ENCODE peak calls at places on chromosome 3, in ten cellular contexts. G, J, F, T, B, Q, I, E, C and Y are unnamed samples.

GRCh38 chr3:42900731-42901420 is 5.1 kb upstream of the ZNF662 start:
- DNase-seq in G (no peak), J (no peak), F (no peak), T (no peak), B (no peak), Q (peak), I (no peak), E (peak), C (no peak), Y (no peak)

GRCh38 chr3:176796371-176796770 is 400.9 kb downstream of the TBL1XR1 start:
- DNase-seq in G (no peak), J (no peak), F (peak), T (no peak), B (no peak), Q (no peak), I (peak), E (no peak), C (peak), Y (no peak)

GRCh38 chr3:188947983-188948657 is 223.7 kb upstream of the TPRG1 start:
- DNase-seq in G (peak), J (peak), F (peak), T (peak), B (peak), Q (no peak), I (peak), E (peak), C (peak), Y (peak)

GRCh38 chr3:193174137-193174536 is 66.9 kb upstream of the PLAAT1 start:
- DNase-seq in G (no peak), J (no peak), F (no peak), T (no peak), B (no peak), Q (no peak), I (no peak), E (peak), C (no peak), Y (no peak)

GRCh38 chr3:69819283-69819682 is 80.0 kb downstream of the MITF start:
- DNase-seq in G (no peak), J (peak), F (no peak), T (no peak), B (no peak), Q (no peak), I (no peak), E (peak), C (no peak), Y (no peak)

GRCh38 chr3:17986393-17986816 is 244.0 kb upstream of the TBC1D5 start:
- DNase-seq in G (no peak), J (no peak), F (no peak), T (no peak), B (no peak), Q (no peak), I (no peak), E (peak), C (no peak), Y (no peak)

GRCh38 chr3:74768010-74768409 is 153.6 kb upstream of the CNTN3 start:
- DNase-seq in G (no peak), J (no peak), F (no peak), T (no peak), B (no peak), Q (no peak), I (no peak), E (no peak), C (no peak), Y (no peak)

GRCh38 chr3:113100063-113100462 is 109.3 kb downstream of the GTPBP8 start:
- DNase-seq in G (no peak), J (no peak), F (no peak), T (no peak), B (no peak), Q (no peak), I (no peak), E (no peak), C (no peak), Y (no peak)

GRCh38 chr3:176961916-176962315 is 235.4 kb downstream of the TBL1XR1 start:
- DNase-seq in G (no peak), J (no peak), F (peak), T (no peak), B (no peak), Q (no peak), I (no peak), E (peak), C (peak), Y (peak)

GRCh38 chr3:140499114-140499757 is 178.6 kb upstream of the TRIM42 start:
- DNase-seq in G (peak), J (no peak), F (peak), T (no peak), B (no peak), Q (no peak), I (peak), E (peak), C (peak), Y (peak)

GRCh38 chr3:152968388-152969024 is 133.6 kb downstream of the P2RY1 start:
- DNase-seq in G (no peak), J (no peak), F (peak), T (no peak), B (no peak), Q (peak), I (peak), E (peak), C (peak), Y (peak)

GRCh38 chr3:42116466-42116865 is 25.3 kb downstream of the TRAK1 start:
- DNase-seq in G (no peak), J (no peak), F (no peak), T (no peak), B (no peak), Q (no peak), I (no peak), E (no peak), C (no peak), Y (no peak)

GRCh38 chr3:32872487-32873382 is 54.9 kb downstream of the TRIM71 start:
- DNase-seq in G (no peak), J (no peak), F (peak), T (no peak), B (no peak), Q (no peak), I (peak), E (no peak), C (peak), Y (peak)

GRCh38 chr3:139477710-139478640 is 1.7 kb upstream of the RBP2 start:
- DNase-seq in G (no peak), J (no peak), F (no peak), T (no peak), B (no peak), Q (no peak), I (no peak), E (peak), C (peak), Y (no peak)

GRCh38 chr3:150242220-150242938 is 165.7 kb upstream of the TSC22D2 start:
- DNase-seq in G (no peak), J (no peak), F (no peak), T (no peak), B (no peak), Q (no peak), I (peak), E (no peak), C (peak), Y (no peak)

GRCh38 chr3:63067999-63068645 is 192.9 kb upstream of the CADPS start:
- DNase-seq in G (peak), J (peak), F (peak), T (no peak), B (no peak), Q (peak), I (peak), E (peak), C (peak), Y (peak)

GRCh38 chr3:178777718-178778411 is 241.6 kb downstream of the KCNMB2 start:
- DNase-seq in G (no peak), J (no peak), F (peak), T (no peak), B (no peak), Q (no peak), I (peak), E (peak), C (no peak), Y (no peak)

GRCh38 chr3:52428151-52429005 is 16.5 kb downstream of the SEMA3G start:
- DNase-seq in G (peak), J (peak), F (peak), T (peak), B (peak), Q (peak), I (peak), E (peak), C (peak), Y (peak)

GRCh38 chr3:188578579-188579363 is 424.8 kb downstream of the LPP start:
- DNase-seq in G (peak), J (peak), F (peak), T (no peak), B (peak), Q (no peak), I (peak), E (peak), C (peak), Y (peak)

GRCh38 chr3:106161236-106161635 is 292.4 kb upstream of the CBLB start:
- DNase-seq in G (no peak), J (no peak), F (no peak), T (no peak), B (no peak), Q (no peak), I (no peak), E (no peak), C (no peak), Y (no peak)

DNA sequence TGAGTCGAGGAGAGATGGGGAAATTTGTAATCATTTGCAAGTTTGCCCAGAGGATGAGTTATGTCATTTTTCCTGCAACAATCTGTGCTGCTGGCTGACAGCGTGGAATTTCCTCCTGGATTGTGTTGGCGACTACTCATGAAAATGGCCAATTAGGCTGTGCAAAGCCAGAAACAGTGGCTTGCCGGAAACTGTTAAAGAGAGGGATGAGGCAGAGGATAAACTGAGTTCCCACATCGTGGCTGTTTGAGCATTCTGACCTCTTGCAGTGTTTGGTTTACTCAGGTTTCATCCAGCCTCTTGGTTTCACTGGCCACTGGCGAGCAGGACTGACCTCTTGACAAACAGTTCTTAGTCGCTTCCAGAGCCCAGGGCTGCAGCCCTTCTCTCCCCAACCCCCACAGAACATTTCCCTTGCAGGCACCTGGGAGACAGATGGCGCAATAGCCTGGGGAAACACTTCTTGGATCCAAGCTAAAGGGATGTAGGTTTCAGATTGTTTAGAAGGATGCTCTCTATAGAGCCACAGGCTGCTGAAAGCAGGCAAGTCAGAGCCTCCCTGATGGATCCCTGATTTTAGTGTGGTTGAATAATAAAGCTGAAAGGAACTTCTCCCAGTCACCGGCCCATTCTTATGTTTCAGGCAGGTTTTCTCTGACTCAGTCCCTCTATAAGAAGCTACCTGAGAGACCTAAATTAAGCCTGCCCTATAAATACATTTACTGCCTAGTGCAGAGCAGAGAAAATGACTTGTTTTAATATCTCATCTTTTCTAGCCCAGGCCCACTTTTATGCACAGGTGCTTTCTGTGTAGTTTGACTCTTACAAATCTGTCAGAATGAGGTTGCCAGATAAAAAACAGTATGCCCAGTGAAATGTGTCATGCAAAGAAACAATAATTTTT is 92.8 kb upstream of the UBE2E1 start:
- DNase-seq in G (peak), J (peak), F (peak), T (no peak), B (peak), Q (peak), I (peak), E (peak), C (peak), Y (peak)
- TF ChIP-seq CTCF in G (no peak), J (no peak), F (peak), T (no peak), B (peak), Q (no peak), I (no peak), E (no peak), C (peak), Y (no peak)

GRCh38 chr3:71128951-71129350 is 454.6 kb downstream of the FOXP1 start:
- DNase-seq in G (no peak), J (no peak), F (peak), T (no peak), B (no peak), Q (no peak), I (no peak), E (no peak), C (peak), Y (peak)

GRCh38 chr3:71127463-71128243 is 455.9 kb downstream of the FOXP1 start:
- DNase-seq in G (peak), J (no peak), F (peak), T (no peak), B (no peak), Q (no peak), I (peak), E (no peak), C (peak), Y (peak)

GRCh38 chr3:71125729-71126128 is 457.8 kb downstream of the FOXP1 start:
- DNase-seq in G (no peak), J (no peak), F (no peak), T (no peak), B (no peak), Q (no peak), I (no peak), E (no peak), C (no peak), Y (no peak)

GRCh38 chr3:71129611-71130515 is 453.7 kb downstream of the FOXP1 start:
- DNase-seq in G (no peak), J (no peak), F (peak), T (no peak), B (no peak), Q (no peak), I (peak), E (no peak), C (peak), Y (peak)

DNA sequence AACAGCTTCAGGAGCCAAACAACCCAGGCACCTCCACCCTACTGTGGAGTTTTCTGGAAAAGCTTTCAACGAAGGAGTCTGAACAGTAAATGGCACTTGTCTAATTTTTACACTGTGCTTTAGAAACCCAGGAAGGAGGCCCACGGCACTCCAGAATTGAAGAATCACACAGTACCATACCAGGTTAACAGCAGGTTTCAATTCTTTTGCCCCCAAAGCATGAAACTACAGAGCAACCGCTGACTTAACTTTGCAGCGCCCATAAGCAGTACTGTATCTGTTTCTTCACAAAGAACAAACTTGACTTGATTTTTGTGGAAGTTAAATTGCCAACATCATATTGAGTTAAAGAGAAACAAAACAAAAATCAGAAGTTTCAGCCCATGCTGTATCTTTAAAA is 456.5 kb downstream of the FOXP1 start:
- DNase-seq in G (no peak), J (no peak), F (no peak), T (no peak), B (no peak), Q (no peak), I (no peak), E (no peak), C (no peak), Y (no peak)
- H3K4me3 ChIP-seq in G (no peak), J (no peak), F (no peak), T (no peak), B (peak), Q (no peak), I (no peak), E (no peak), C (peak), Y (peak)

GRCh38 chr3:170054204-170054603 is 16.4 kb downstream of the GPR160 start:
- DNase-seq in G (no peak), J (no peak), F (peak), T (no peak), B (no peak), Q (no peak), I (no peak), E (peak), C (peak), Y (peak)
- TF ChIP-seq CTCF in G (peak), J (no peak), F (peak), T (peak), B (peak), Q (peak), I (peak), E (peak), C (peak), Y (peak)

DNA sequence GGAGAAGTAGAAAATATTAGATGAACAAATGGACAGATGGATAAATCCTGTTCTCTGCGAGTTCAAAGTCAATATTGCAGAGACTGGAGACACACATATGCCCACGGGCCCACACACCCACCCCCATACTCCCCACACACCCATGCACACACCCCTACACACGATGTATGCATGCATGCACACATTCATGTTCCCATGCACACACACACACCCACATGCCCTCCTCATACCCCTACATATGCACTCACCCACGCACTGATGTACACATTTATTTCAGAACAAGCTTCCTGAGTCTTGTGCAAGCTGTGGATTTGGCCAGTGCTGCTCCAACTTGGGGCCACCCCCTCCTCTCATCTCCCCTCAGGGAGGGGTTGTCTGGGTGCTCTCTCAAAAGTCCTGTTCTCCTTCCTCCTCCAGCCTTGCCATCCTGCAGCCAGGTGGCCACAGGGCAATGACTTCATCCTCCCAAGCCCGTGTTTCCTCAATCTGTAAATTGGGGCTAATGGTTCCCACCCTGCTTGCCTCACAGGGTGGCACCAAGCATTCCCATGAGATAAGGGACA is 16.4 kb downstream of the MAPKAPK3 start:
- DNase-seq in G (no peak), J (no peak), F (no peak), T (no peak), B (no peak), Q (no peak), I (no peak), E (no peak), C (no peak), Y (no peak)
- H3K4me3 ChIP-seq in G (no peak), J (no peak), F (no peak), T (no peak), B (no peak), Q (no peak), I (no peak), E (no peak), C (no peak), Y (no peak)

DNA sequence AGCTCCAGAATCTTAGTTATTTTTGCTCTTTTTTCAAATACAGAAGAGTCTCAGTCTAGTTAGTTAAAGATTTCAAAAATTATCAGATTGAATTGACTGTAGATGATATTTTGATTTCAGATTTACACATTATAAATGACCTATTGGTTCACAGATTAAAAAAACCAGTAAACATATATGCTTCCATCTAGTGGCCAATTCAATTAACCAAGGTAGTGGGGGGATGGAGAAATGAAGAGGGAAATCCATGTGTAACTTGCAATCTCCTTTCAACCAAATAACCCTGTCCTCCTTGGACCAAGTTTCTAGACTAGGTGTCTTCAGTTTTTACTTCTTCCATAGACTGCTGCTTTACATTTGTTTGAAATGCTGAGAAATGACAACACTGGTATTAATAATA is 789.8 kb downstream of the ROBO1 start:
- DNase-seq in G (no peak), J (no peak), F (peak), T (peak), B (no peak), Q (no peak), I (peak), E (peak), C (peak), Y (peak)
- TF ChIP-seq CTCF in G (peak), J (peak), F (peak), T (peak), B (peak), Q (peak), I (peak), E (peak), C (peak), Y (peak)

DNA sequence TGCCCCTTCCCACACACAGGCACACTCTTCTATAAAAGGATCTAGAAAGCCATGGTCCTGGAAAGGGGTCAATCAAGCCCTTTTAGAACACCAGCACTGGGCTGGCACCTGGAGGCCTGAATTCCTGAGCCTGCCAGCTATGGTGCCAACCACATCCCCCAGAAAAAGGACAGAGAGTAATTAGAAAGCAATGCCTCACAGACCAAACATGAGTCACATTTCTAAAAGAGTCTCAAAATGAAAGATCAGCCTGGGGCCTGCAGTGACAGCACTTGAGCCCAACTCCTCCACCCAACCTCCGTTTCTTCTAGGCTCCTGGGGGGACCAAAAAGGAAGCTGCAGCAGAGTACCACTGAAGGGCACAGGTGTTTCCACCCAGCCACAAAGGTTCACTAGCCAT is 14.1 kb downstream of the MYLK start:
- DNase-seq in G (no peak), J (no peak), F (no peak), T (no peak), B (no peak), Q (no peak), I (peak), E (peak), C (no peak), Y (no peak)
- H3K4me3 ChIP-seq in G (no peak), J (no peak), F (no peak), T (no peak), B (no peak), Q (no peak), I (no peak), E (no peak), C (no peak), Y (no peak)

GRCh38 chr3:13878711-13879101 is 1.2 kb downstream of the WNT7A start:
- DNase-seq in G (peak), J (no peak), F (no peak), T (peak), B (no peak), Q (peak), I (no peak), E (peak), C (no peak), Y (no peak)
- TF ChIP-seq CTCF in G (no peak), J (no peak), F (no peak), T (no peak), B (no peak), Q (no peak), I (no peak), E (no peak), C (no peak), Y (no peak)

DNA sequence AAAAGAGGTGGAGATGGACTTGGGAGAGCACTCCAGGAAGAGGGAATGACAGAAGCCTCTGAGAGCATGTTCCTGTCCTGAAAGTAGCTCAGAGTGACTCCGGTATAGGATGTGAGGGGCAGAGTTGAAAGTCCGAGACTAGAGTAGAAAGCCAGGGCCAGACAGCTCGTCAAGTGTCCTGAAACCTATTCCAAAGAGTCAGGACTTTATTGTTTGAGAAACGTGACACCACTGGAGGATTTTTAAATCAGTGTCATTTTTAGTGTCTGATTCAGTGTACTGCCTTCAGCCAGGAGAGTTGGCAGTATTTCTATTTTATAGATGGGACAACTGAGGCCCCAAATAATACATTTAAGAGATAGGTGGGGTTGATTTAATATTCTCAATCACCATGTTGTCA is 1.6 kb upstream of the RBMS3 start:
- DNase-seq in G (peak), J (no peak), F (no peak), T (no peak), B (no peak), Q (no peak), I (no peak), E (no peak), C (no peak), Y (no peak)
- H3K4me3 ChIP-seq in G (no peak), J (no peak), F (peak), T (no peak), B (peak), Q (no peak), I (no peak), E (no peak), C (no peak), Y (peak)